ENCODE peak calls at places on chromosomes 12 and 14, in six cellular contexts. One of them, this sample, is unnamed. For H3K4me1, the result is how much of the 10 kb centered on the place peaks cover.

GRCh38 chr12:15581006-15581405 is 208.2 kb downstream of the EPS8 start:
- DNase-seq in DND-41: no peak
- DNase-seq in HCT116: no peak
- DNase-seq in hepatocyte: no peak
- DNase-seq in gastrocnemius medialis: no peak
- DNase-seq in CD8-positive, alpha-beta T cell: no peak
- DNase-seq in this sample: no peak

GRCh38 chr12:70739741-70740140 is 102.5 kb upstream of the PTPRB start:
- DNase-seq in DND-41: no peak
- DNase-seq in HCT116: no peak
- DNase-seq in hepatocyte: no peak
- DNase-seq in gastrocnemius medialis: no peak
- DNase-seq in CD8-positive, alpha-beta T cell: no peak
- DNase-seq in this sample: no peak

GRCh38 chr12:18998343-18999270 is 130.9 kb upstream of the PLEKHA5 start:
- DNase-seq in DND-41: no peak
- DNase-seq in HCT116: no peak
- DNase-seq in hepatocyte: peak
- DNase-seq in gastrocnemius medialis: no peak
- DNase-seq in CD8-positive, alpha-beta T cell: no peak
- DNase-seq in this sample: no peak

GRCh38 chr12:9742665-9743064 is 9.8 kb upstream of the CLECL1 start:
- DNase-seq in DND-41: no peak
- DNase-seq in HCT116: no peak
- DNase-seq in hepatocyte: no peak
- DNase-seq in gastrocnemius medialis: no peak
- DNase-seq in CD8-positive, alpha-beta T cell: peak
- DNase-seq in this sample: no peak

GRCh38 chr14:82854851-82855250 is 1321.2 kb upstream of the SEL1L start:
- DNase-seq in DND-41: no peak
- DNase-seq in HCT116: no peak
- DNase-seq in hepatocyte: no peak
- DNase-seq in gastrocnemius medialis: no peak
- DNase-seq in CD8-positive, alpha-beta T cell: no peak
- DNase-seq in this sample: no peak

GRCh38 chr12:93839076-93839475 is 161.9 kb downstream of the CRADD start:
- DNase-seq in DND-41: no peak
- DNase-seq in HCT116: no peak
- DNase-seq in hepatocyte: no peak
- DNase-seq in gastrocnemius medialis: no peak
- DNase-seq in CD8-positive, alpha-beta T cell: no peak
- DNase-seq in this sample: no peak

GRCh38 chr14:65035049-65035448 is 48.4 kb downstream of the FNTB start:
- DNase-seq in DND-41: no peak
- DNase-seq in HCT116: no peak
- DNase-seq in hepatocyte: no peak
- DNase-seq in gastrocnemius medialis: no peak
- DNase-seq in CD8-positive, alpha-beta T cell: no peak
- DNase-seq in this sample: no peak

GRCh38 chr14:100030441-100031153 is 34.6 kb upstream of the EVL start:
- DNase-seq in DND-41: no peak
- DNase-seq in HCT116: no peak
- DNase-seq in hepatocyte: peak
- DNase-seq in gastrocnemius medialis: no peak
- DNase-seq in CD8-positive, alpha-beta T cell: no peak
- DNase-seq in this sample: no peak

GRCh38 chr12:53756300-53757094 is 4.7 kb upstream of the CISTR start:
- DNase-seq in DND-41: no peak
- DNase-seq in HCT116: no peak
- DNase-seq in hepatocyte: no peak
- DNase-seq in gastrocnemius medialis: no peak
- DNase-seq in CD8-positive, alpha-beta T cell: no peak
- DNase-seq in this sample: no peak

GRCh38 chr12:66726531-66726930 is 47.7 kb upstream of the GRIP1 start:
- DNase-seq in DND-41: no peak
- DNase-seq in HCT116: no peak
- DNase-seq in hepatocyte: no peak
- DNase-seq in gastrocnemius medialis: no peak
- DNase-seq in CD8-positive, alpha-beta T cell: no peak
- DNase-seq in this sample: no peak

GRCh38 chr14:70776197-70776596 is 33.1 kb downstream of the MAP3K9 start:
- DNase-seq in DND-41: no peak
- DNase-seq in HCT116: no peak
- DNase-seq in hepatocyte: no peak
- DNase-seq in gastrocnemius medialis: no peak
- DNase-seq in CD8-positive, alpha-beta T cell: no peak
- DNase-seq in this sample: no peak

GRCh38 chr12:24172773-24173447 is 223.4 kb upstream of the SOX5 start:
- DNase-seq in DND-41: no peak
- DNase-seq in HCT116: no peak
- DNase-seq in hepatocyte: peak
- DNase-seq in gastrocnemius medialis: no peak
- DNase-seq in CD8-positive, alpha-beta T cell: no peak
- DNase-seq in this sample: no peak

GRCh38 chr14:29222671-29223268 is 456.2 kb downstream of the FOXG1 start:
- DNase-seq in DND-41: no peak
- DNase-seq in HCT116: no peak
- DNase-seq in hepatocyte: peak
- DNase-seq in gastrocnemius medialis: no peak
- DNase-seq in CD8-positive, alpha-beta T cell: no peak
- DNase-seq in this sample: no peak

GRCh38 chr12:51972849-51973273 is 21.4 kb downstream of the ACVR1B start:
- DNase-seq in DND-41: no peak
- DNase-seq in HCT116: no peak
- DNase-seq in hepatocyte: peak
- DNase-seq in gastrocnemius medialis: peak
- DNase-seq in CD8-positive, alpha-beta T cell: peak
- DNase-seq in this sample: peak
- H3K4me1 ChIP-seq in DND-41: under half
- H3K4me1 ChIP-seq in HCT116: under half
- H3K4me1 ChIP-seq in hepatocyte: half or more
- H3K4me1 ChIP-seq in gastrocnemius medialis: under half
- H3K4me1 ChIP-seq in CD8-positive, alpha-beta T cell: half or more
- H3K4me1 ChIP-seq in this sample: half or more

GRCh38 chr12:87266305-87266704 is 762.9 kb downstream of the C12orf50 start:
- DNase-seq in DND-41: no peak
- DNase-seq in HCT116: no peak
- DNase-seq in hepatocyte: peak
- DNase-seq in gastrocnemius medialis: no peak
- DNase-seq in CD8-positive, alpha-beta T cell: no peak
- DNase-seq in this sample: no peak
- TF ChIP-seq CTCF in DND-41: no peak
- TF ChIP-seq CTCF in HCT116: peak
- TF ChIP-seq CTCF in hepatocyte: peak
- TF ChIP-seq CTCF in gastrocnemius medialis: no peak
- TF ChIP-seq CTCF in CD8-positive, alpha-beta T cell: no peak
- TF ChIP-seq CTCF in this sample: no peak

DNA sequence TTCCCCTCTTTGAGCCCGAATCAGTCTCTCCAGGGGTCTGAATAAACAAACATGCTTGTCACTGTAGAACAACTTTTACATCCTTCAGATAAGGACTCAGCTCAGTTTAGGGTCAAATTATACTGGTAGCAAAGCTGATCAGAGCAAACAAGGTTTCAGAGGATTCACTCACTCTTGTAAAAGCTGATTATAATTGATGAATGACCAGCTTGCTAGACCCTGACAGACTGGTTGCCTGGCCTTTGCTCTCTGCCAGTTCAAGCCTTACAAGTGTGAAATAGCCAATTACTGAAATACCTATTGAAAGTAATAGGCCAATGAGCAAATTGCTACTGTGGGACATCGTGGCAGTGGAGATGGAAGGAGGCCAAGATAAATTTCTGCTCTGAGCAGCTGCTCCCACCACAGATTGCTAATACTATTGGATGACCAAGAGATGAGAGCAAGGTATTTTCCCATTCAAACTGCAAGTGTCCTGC is 177.6 kb downstream of the PDZRN4 start:
- DNase-seq in DND-41: no peak
- DNase-seq in HCT116: no peak
- DNase-seq in hepatocyte: no peak
- DNase-seq in gastrocnemius medialis: no peak
- DNase-seq in CD8-positive, alpha-beta T cell: no peak
- DNase-seq in this sample: no peak
- H3K27ac ChIP-seq in DND-41: no peak
- H3K27ac ChIP-seq in HCT116: no peak
- H3K27ac ChIP-seq in hepatocyte: no peak
- H3K27ac ChIP-seq in gastrocnemius medialis: no peak
- H3K27ac ChIP-seq in CD8-positive, alpha-beta T cell: no peak
- H3K27ac ChIP-seq in this sample: no peak

GRCh38 chr14:20387577-20387976 is 25.7 kb downstream of the TEP1 start:
- DNase-seq in DND-41: no peak
- DNase-seq in HCT116: no peak
- DNase-seq in hepatocyte: no peak
- DNase-seq in gastrocnemius medialis: no peak
- DNase-seq in CD8-positive, alpha-beta T cell: no peak
- DNase-seq in this sample: no peak
- H3K4me1 ChIP-seq in DND-41: under half
- H3K4me1 ChIP-seq in HCT116: under half
- H3K4me1 ChIP-seq in hepatocyte: under half
- H3K4me1 ChIP-seq in gastrocnemius medialis: under half
- H3K4me1 ChIP-seq in CD8-positive, alpha-beta T cell: under half
- H3K4me1 ChIP-seq in this sample: under half

DNA sequence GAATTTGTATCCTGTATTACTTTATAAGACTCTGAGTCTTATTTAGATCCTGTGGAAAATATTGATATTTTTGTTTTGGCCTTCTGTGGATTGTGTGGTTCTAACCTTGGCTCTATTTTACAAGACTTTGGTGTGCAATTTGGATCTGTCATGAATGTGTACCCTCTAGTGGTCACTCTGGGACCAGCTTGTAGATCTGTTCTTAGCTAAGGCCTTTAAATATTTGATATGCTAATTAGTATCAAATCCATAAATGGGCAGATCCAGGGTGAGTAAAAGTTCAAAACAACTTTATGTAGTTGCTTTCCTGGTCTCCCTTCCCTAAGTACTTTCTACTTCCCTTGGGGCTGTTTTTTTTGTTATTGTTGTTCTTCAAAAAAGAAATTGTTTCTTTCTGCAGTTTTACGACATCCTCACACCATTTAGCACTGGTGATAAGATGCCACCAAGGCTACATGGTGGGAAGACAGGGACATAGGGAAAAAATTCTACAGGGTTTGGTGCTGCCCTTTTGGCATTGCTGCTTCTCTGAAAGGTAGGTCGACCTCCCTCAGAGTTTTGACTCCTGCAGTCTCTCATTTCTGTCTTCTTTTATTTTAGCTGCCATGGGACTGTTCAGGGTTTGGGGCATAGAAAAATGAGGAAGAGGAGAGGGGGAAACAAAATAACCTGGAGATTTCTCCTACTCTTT is 238.5 kb downstream of the GPHN start:
- DNase-seq in DND-41: no peak
- DNase-seq in HCT116: peak
- DNase-seq in hepatocyte: peak
- DNase-seq in gastrocnemius medialis: no peak
- DNase-seq in CD8-positive, alpha-beta T cell: no peak
- DNase-seq in this sample: no peak
- TF ChIP-seq CTCF in DND-41: peak
- TF ChIP-seq CTCF in HCT116: peak
- TF ChIP-seq CTCF in hepatocyte: peak
- TF ChIP-seq CTCF in gastrocnemius medialis: peak
- TF ChIP-seq CTCF in CD8-positive, alpha-beta T cell: no peak
- TF ChIP-seq CTCF in this sample: peak

DNA sequence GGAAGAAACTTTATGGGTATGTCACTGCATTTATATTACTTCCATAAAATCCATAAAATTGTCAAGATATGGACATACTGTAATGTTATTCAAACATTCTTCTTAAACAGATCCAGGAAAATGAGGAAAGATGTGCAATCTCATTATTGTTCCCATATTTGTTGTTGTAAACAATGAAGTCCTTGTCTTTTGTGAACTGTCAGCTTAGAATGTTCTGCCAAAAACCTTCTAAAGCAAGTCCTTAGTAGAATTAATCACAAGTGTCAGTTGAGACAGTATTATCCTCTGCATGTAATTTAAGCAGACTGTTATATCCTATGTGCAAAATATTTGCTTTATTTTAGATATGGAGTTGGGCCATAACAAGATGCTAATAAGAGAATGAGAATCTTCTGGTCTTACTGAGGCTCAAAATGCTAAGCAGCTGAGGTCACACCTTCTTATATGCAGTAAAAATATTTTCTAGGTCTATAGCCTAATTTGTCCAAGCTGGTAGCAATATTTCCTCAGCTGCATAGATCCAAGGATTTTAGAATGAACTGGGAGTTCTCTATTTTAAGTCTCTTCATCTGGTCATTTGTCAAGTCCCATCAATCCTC is 222.4 kb upstream of the NAV3 start:
- DNase-seq in DND-41: no peak
- DNase-seq in HCT116: no peak
- DNase-seq in hepatocyte: no peak
- DNase-seq in gastrocnemius medialis: no peak
- DNase-seq in CD8-positive, alpha-beta T cell: no peak
- DNase-seq in this sample: no peak
- H3K27ac ChIP-seq in DND-41: no peak
- H3K27ac ChIP-seq in HCT116: no peak
- H3K27ac ChIP-seq in hepatocyte: no peak
- H3K27ac ChIP-seq in gastrocnemius medialis: no peak
- H3K27ac ChIP-seq in CD8-positive, alpha-beta T cell: no peak
- H3K27ac ChIP-seq in this sample: no peak